ENCODE peak calls at places on chromosomes 7 and 10, in five cellular contexts. I is ELR, Y is activated gamma-delta T cell, R is A549, L is T-helper 9 cell. M is an unnamed sample.

GRCh38 chr10:13715091-13715490 is 128.3 kb downstream of the PRPF18 start:
- DNase-seq in L (no peak), I (no peak), Y (no peak), R (no peak), M (no peak)

GRCh38 chr7:5685192-5685591 is 96.3 kb downstream of the RNF216 start:
- DNase-seq in R (no peak), L (no peak), I (no peak), Y (no peak), M (no peak)

GRCh38 chr7:74294191-74294998 is 5.2 kb downstream of the CLIP2 start:
- DNase-seq in Y (no peak), R (no peak), L (no peak), I (no peak), M (no peak)

GRCh38 chr7:24657980-24658379 is 84.7 kb downstream of the PALS2 start:
- DNase-seq in Y (no peak), L (no peak), R (no peak), I (no peak), M (no peak)

GRCh38 chr7:112452102-112452888 is 2.0 kb downstream of the IFRD1 start:
- DNase-seq in R (peak), L (no peak), Y (no peak), I (peak), M (peak)

GRCh38 chr7:100884741-100885439 is 4.6 kb downstream of the UFSP1 start:
- DNase-seq in R (no peak), Y (no peak), I (no peak), L (peak), M (no peak)

GRCh38 chr10:21811245-21811585 is 192.3 kb downstream of the DNAJC1 start:
- DNase-seq in L (no peak), I (no peak), R (no peak), Y (no peak), M (no peak)

GRCh38 chr10:46104071-46104585 is 58.1 kb upstream of the MSMB start:
- DNase-seq in R (no peak), I (no peak), L (no peak), Y (no peak), M (no peak)

GRCh38 chr10:115432188-115432819 is 339.1 kb downstream of the ATRNL1 start:
- DNase-seq in L (no peak), R (peak), I (peak), Y (no peak), M (peak)

GRCh38 chr7:85489498-85489897 is 302.6 kb upstream of the SEMA3D start:
- DNase-seq in R (no peak), Y (no peak), I (peak), L (no peak), M (peak)

GRCh38 chr7:19754521-19755116 is 18.8 kb downstream of the TMEM196 start:
- DNase-seq in R (no peak), L (no peak), Y (no peak), I (peak), M (peak)

GRCh38 chr7:148242271-148242801 is 348.2 kb upstream of the C7orf33 start:
- DNase-seq in Y (no peak), L (no peak), R (peak), I (peak), M (peak)

GRCh38 chr10:75505293-75505692 is 73.9 kb downstream of the LRMDA start:
- DNase-seq in I (no peak), Y (no peak), R (no peak), L (no peak), M (no peak)

GRCh38 chr10:34821587-34822585 is 6.8 kb upstream of the PARD3 start:
- DNase-seq in R (no peak), L (no peak), Y (no peak), I (peak), M (peak)

GRCh38 chr7:148825338-148825737 is 58.8 kb downstream of the EZH2 start:
- DNase-seq in R (no peak), L (no peak), Y (no peak), I (no peak), M (no peak)

GRCh38 chr10:121077331-121077730 is 226.2 kb downstream of the WDR11 start:
- DNase-seq in Y (no peak), I (no peak), L (no peak), R (no peak), M (no peak)

GRCh38 chr7:12066004-12066403 is 145.1 kb upstream of the TMEM106B start:
- DNase-seq in L (no peak), I (peak), Y (no peak), R (no peak), M (peak)

GRCh38 chr10:21020545-21020944 is 123.4 kb upstream of the NEBL start:
- DNase-seq in I (peak), R (peak), Y (no peak), L (no peak), M (peak)

GRCh38 chr7:39228946-39229345 is 251.2 kb downstream of the POU6F2 start:
- DNase-seq in Y (no peak), R (no peak), I (peak), L (no peak), M (peak)

GRCh38 chr7:100090527-100091410 is 2.0 kb downstream of the COPS6 start:
- DNase-seq in Y (no peak), R (no peak), L (no peak), I (peak), M (peak)

GRCh38 chr10:29771376-29771775 is 136.6 kb upstream of the SVIL start:
- DNase-seq in I (no peak), R (no peak), L (no peak), Y (no peak), M (no peak)

GRCh38 chr10:104138131-104138530 is 16.2 kb downstream of the SFR1 start:
- DNase-seq in L (no peak), I (no peak), Y (no peak), R (no peak), M (no peak)

GRCh38 chr7:37510043-37510634 is 61.5 kb upstream of the ELMO1 start:
- DNase-seq in I (peak), L (no peak), R (peak), Y (no peak), M (peak)

GRCh38 chr10:49408437-49409306 is 12.8 kb upstream of the DRGX start:
- DNase-seq in Y (no peak), I (no peak), R (no peak), L (no peak), M (peak)

M was measured in PC-3.